ENCODE peak calls at places on chromosomes 7 and 10, in nine cellular contexts. B is A673, P is AG10803, F is lung, Y is neural progenitor cell, N is mammary epithelial cell, U is PC-3, Q is NB4, Z is suprapubic skin. X is an unnamed sample.

GRCh38 chr10:103504181-103504783 is 10.8 kb downstream of the NEURL1 start:
- DNase-seq in U (peak), N (peak), Z (no peak), P (peak), F (no peak), Q (peak), Y (no peak), B (no peak), X (peak)

GRCh38 chr10:31615129-31615528 is 296.1 kb downstream of the ZEB1 start:
- DNase-seq in P (no peak), N (no peak), B (no peak), Z (no peak), Q (no peak), U (no peak), F (no peak), Y (no peak), X (no peak)

GRCh38 chr7:38284553-38284952 is 11.1 kb upstream of the TARP start:
- DNase-seq in F (no peak), Q (peak), N (no peak), P (no peak), Y (no peak), Z (no peak), U (no peak), B (no peak), X (no peak)

GRCh38 chr10:11757820-11758463 is 15.8 kb downstream of the ECHDC3 start:
- DNase-seq in N (peak), F (peak), U (peak), P (peak), Y (peak), B (peak), Q (peak), Z (peak), X (peak)

GRCh38 chr10:127125331-127125730 is 71.1 kb downstream of the INSYN2A start:
- DNase-seq in P (no peak), Y (no peak), N (no peak), B (no peak), Z (no peak), Q (no peak), F (no peak), U (no peak), X (no peak)

GRCh38 chr10:70508912-70509366 is 30.4 kb downstream of the PALD1 start:
- DNase-seq in U (no peak), F (no peak), B (no peak), Z (no peak), Q (no peak), Y (peak), P (peak), N (no peak), X (peak)

GRCh38 chr7:149291036-149291835 is 29.2 kb downstream of the ZNF783 start:
- DNase-seq in Z (no peak), P (no peak), U (no peak), B (no peak), N (no peak), Q (peak), Y (no peak), F (no peak), X (no peak)

GRCh38 chr7:28155019-28155660 is 25.5 kb downstream of the JAZF1 start:
- DNase-seq in Y (no peak), Q (peak), F (no peak), P (no peak), N (no peak), Z (no peak), B (no peak), U (peak), X (peak)

GRCh38 chr10:35569111-35569707 is 35.9 kb upstream of the GJD4 start:
- DNase-seq in F (no peak), Y (no peak), U (no peak), Z (no peak), P (no peak), B (no peak), Q (no peak), N (no peak), X (no peak)

GRCh38 chr7:134153493-134154093 is 26.5 kb downstream of the LRGUK start:
- DNase-seq in Y (no peak), B (no peak), P (peak), U (no peak), N (no peak), Q (no peak), F (no peak), Z (no peak), X (no peak)

GRCh38 chr7:130909161-130909836 is 175.3 kb upstream of the KLF14 start:
- DNase-seq in F (no peak), Y (no peak), U (peak), P (no peak), N (no peak), B (no peak), Z (no peak), Q (no peak), X (peak)

GRCh38 chr10:118583611-118584010 is 11.8 kb downstream of the PRLHR start:
- DNase-seq in N (no peak), U (no peak), Q (no peak), B (no peak), P (no peak), Y (no peak), Z (no peak), F (no peak), X (peak)

GRCh38 chr7:108351715-108352114 is 104.5 kb downstream of the NRCAM start:
- DNase-seq in F (no peak), P (no peak), B (no peak), U (peak), Z (no peak), Y (no peak), Q (no peak), N (no peak), X (no peak)

GRCh38 chr7:39431242-39431641 is 135.0 kb upstream of the YAE1 start:
- DNase-seq in B (no peak), Y (no peak), Q (no peak), N (no peak), U (no peak), Z (no peak), F (no peak), P (no peak), X (no peak)

GRCh38 chr7:115230882-115231508 is 309.1 kb downstream of the MDFIC start:
- DNase-seq in P (peak), Z (no peak), U (peak), Q (peak), F (peak), Y (no peak), B (peak), N (peak), X (peak)

GRCh38 chr10:93139059-93139658 is 65.5 kb downstream of the CYP26A1 start:
- DNase-seq in B (no peak), N (no peak), Y (no peak), Z (no peak), U (no peak), P (peak), F (no peak), Q (peak), X (peak)

GRCh38 chr7:155764432-155764798 is 47.8 kb downstream of the SHH start:
- DNase-seq in Q (peak), B (no peak), Y (no peak), F (no peak), U (no peak), N (no peak), Z (no peak), P (no peak), X (no peak)

GRCh38 chr10:49429458-49429857 is 33.6 kb upstream of the DRGX start:
- DNase-seq in F (no peak), P (no peak), U (no peak), Y (no peak), B (no peak), Q (no peak), N (no peak), Z (no peak), X (no peak)

GRCh38 chr10:88041243-88042161 is 178.1 kb downstream of the PTEN start:
- DNase-seq in Y (no peak), B (no peak), Z (no peak), N (no peak), U (no peak), Q (no peak), P (peak), F (no peak), X (peak)

GRCh38 chr7:113087278-113087998 is 811 bp upstream of the GPR85 start:
- DNase-seq in F (no peak), Q (peak), Y (peak), P (peak), Z (no peak), U (peak), B (peak), N (no peak), X (peak)

GRCh38 chr10:46526682-46527038 is 29.8 kb downstream of the GPRIN2 start:
- DNase-seq in P (no peak), N (peak), Z (peak), B (peak), F (no peak), Q (no peak), U (peak), Y (no peak), X (peak)

GRCh38 chr7:128883622-128884549 is 21.2 kb downstream of the ATP6V1F start:
- DNase-seq in Z (peak), B (peak), Q (peak), N (peak), U (peak), F (peak), P (peak), Y (peak), X (peak)

GRCh38 chr10:103636492-103636891 is 143.0 kb downstream of the NEURL1 start:
- DNase-seq in N (no peak), U (no peak), Z (no peak), F (no peak), Q (no peak), B (no peak), P (peak), Y (peak), X (no peak)

GRCh38 chr7:84182301-84182700 is 12.3 kb downstream of the SEMA3A start:
- DNase-seq in U (no peak), N (no peak), F (no peak), B (no peak), P (no peak), Z (no peak), Y (no peak), Q (no peak), X (no peak)

GRCh38 chr10:50362547-50363125 is 111.3 kb upstream of the ASAH2 start:
- DNase-seq in Q (peak), Z (no peak), U (peak), P (no peak), Y (no peak), N (peak), B (no peak), F (no peak), X (no peak)

GRCh38 chr7:130853503-130854279 is 119.7 kb upstream of the KLF14 start:
- DNase-seq in Q (no peak), F (no peak), N (peak), Z (no peak), B (peak), P (peak), Y (no peak), U (peak), X (no peak)

GRCh38 chr10:58515296-58515956 is 2.8 kb downstream of the BICC1 start:
- DNase-seq in U (peak), Z (no peak), Y (no peak), Q (no peak), B (no peak), F (no peak), P (no peak), N (peak), X (peak)

GRCh38 chr7:103487419-103487818 is 41.4 kb upstream of the SLC26A5 start:
- DNase-seq in N (no peak), Q (no peak), Y (no peak), F (no peak), U (peak), P (no peak), B (no peak), Z (no peak), X (no peak)

GRCh38 chr7:72925546-72926120 is 738 bp downstream of the POM121 start:
- DNase-seq in Y (no peak), B (peak), P (peak), F (no peak), Q (peak), Z (no peak), U (no peak), N (no peak), X (peak)

GRCh38 chr10:938954-939678 is 7.6 kb upstream of the LARP4B start:
- DNase-seq in P (no peak), B (no peak), U (no peak), Q (no peak), Z (peak), N (no peak), Y (no peak), F (no peak), X (no peak)

GRCh38 chr7:18426564-18427226 is 68.9 kb upstream of the HDAC9 start:
- DNase-seq in Z (no peak), Q (no peak), U (peak), B (peak), Y (no peak), F (no peak), P (peak), N (peak), X (peak)

GRCh38 chr7:69664433-69664832 is 66.2 kb downstream of the AUTS2 start:
- DNase-seq in B (no peak), F (no peak), Q (no peak), U (no peak), P (no peak), Y (no peak), Z (no peak), N (no peak), X (no peak)

GRCh38 chr7:20514364-20514763 is 101.1 kb upstream of the ABCB5 start:
- DNase-seq in P (peak), Y (no peak), F (no peak), U (peak), Z (no peak), N (peak), B (peak), Q (no peak), X (peak)

GRCh38 chr10:97065128-97065527 is 120.6 kb downstream of the SLIT1 start:
- DNase-seq in N (peak), Y (no peak), Z (no peak), B (no peak), U (peak), P (no peak), F (no peak), Q (no peak), X (no peak)

GRCh38 chr7:4657640-4658417 is 24.3 kb upstream of the FOXK1 start:
- DNase-seq in Y (no peak), U (no peak), Z (no peak), P (no peak), N (no peak), F (no peak), Q (no peak), B (no peak), X (no peak)

GRCh38 chr7:55977831-55978230 is 13.4 kb downstream of the NIPSNAP2 start:
- DNase-seq in F (no peak), P (peak), N (peak), Z (no peak), Q (no peak), U (peak), Y (no peak), B (peak), X (peak)

GRCh38 chr7:76282344-76283253 is 19.9 kb upstream of the HSPB1 start:
- DNase-seq in N (no peak), U (no peak), B (no peak), F (no peak), Y (peak), P (no peak), Z (no peak), Q (no peak), X (no peak)
- H3K4me3 ChIP-seq in N (no peak), U (peak), B (peak), F (peak), Y (peak), P (peak), Z (peak), Q (no peak), X (peak)

DNA sequence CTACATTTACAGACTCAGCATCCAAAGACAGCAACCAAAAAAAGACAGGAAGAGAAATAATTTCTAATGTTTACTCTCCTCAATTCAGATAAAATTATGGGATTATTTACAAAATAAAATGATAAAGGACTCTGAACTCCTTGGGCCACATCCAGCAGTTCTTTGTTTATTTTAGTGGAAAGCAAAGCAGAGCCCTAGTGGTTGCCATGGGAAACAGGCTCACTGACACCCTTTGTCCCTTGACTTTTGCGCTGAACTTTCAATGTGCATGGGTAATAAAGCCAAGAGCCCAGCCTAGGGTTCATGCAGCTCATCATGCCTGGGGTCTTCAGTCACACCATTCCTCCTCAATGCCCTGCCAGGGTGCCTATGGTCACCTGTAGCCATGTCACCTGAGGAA is 442.6 kb upstream of the IGFBP3 start:
- DNase-seq in U (no peak), N (no peak), P (no peak), Q (no peak), F (no peak), Z (no peak), B (no peak), Y (peak), X (no peak)
- TF ChIP-seq CTCF in U (no peak), N (no peak), P (no peak), Q (no peak), F (no peak), Z (no peak), B (no peak), Y (peak), X (peak)

DNA sequence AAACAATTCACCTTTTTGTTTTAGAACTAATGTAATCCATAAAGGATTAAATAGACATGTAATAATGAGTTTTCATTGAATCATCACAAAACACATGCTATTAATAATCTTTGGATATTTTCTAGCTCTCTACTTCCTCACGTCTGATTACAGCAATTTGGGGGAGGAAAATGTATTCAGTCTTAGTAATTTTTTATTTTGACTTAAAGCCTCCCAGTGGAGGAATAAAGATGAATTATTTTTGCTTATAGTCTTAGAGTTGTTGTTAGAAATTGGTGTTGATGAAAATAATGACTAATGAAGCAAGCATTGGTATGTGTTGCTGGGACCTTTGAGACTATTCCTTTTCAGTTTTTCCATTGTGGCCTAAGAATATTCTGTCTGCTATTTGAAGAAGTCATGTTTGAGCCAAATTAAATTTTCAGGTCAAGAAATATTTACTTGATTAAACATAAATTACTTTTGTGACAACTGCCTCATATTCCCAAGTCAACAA is 89.8 kb downstream of the ST7 start:
- DNase-seq in Q (no peak), N (no peak), U (no peak), B (no peak), P (peak), Z (no peak), Y (no peak), F (no peak), X (no peak)
- H3K4me3 ChIP-seq in Q (no peak), N (no peak), U (no peak), B (no peak), P (no peak), Z (no peak), Y (no peak), F (no peak), X (no peak)

GRCh38 chr10:62687230-62687748 is 117.2 kb upstream of the ADO start:
- DNase-seq in Y (no peak), F (no peak), Z (no peak), P (no peak), B (no peak), U (peak), N (peak), Q (peak), X (peak)

GRCh38 chr10:62684911-62685310 is 119.6 kb upstream of the ADO start:
- DNase-seq in Q (no peak), B (no peak), F (no peak), P (no peak), Z (no peak), N (no peak), Y (no peak), U (no peak), X (no peak)

GRCh38 chr10:62681211-62681940 is 123.1 kb upstream of the ADO start:
- DNase-seq in U (no peak), Y (peak), Q (peak), N (no peak), P (no peak), F (no peak), Z (no peak), B (no peak), X (no peak)
- TF ChIP-seq CTCF in U (peak), Y (peak), Q (peak), N (no peak), P (no peak), F (no peak), Z (no peak), B (no peak), X (no peak)

GRCh38 chr10:101063548-101064414 is 2.0 kb downstream of the KAZALD1 start:
- DNase-seq in U (no peak), Y (peak), P (no peak), N (no peak), F (no peak), Z (no peak), B (peak), Q (peak), X (no peak)
- H3K4me3 ChIP-seq in U (peak), Y (peak), P (peak), N (no peak), F (no peak), Z (no peak), B (peak), Q (peak), X (no peak)

X was measured in cardiac fibroblast.